ENCODE peak calls at places on chromosome 7, in eight cellular contexts. O, C, M, H, R, P, G and Y are unnamed samples.

GRCh38 chr7:36072620-36073019 is 80.4 kb upstream of the EEPD1 start:
- DNase-seq in M (no peak), G (no peak), C (no peak), O (no peak), H (no peak), R (no peak), P (no peak), Y (no peak)

GRCh38 chr7:104628017-104628416 is 299.6 kb downstream of the LHFPL3 start:
- DNase-seq in P (no peak), O (no peak), H (no peak), R (no peak), M (no peak), G (no peak), C (no peak), Y (no peak)

GRCh38 chr7:154429666-154430404 is 377.6 kb downstream of the DPP6 start:
- DNase-seq in G (no peak), H (no peak), P (no peak), M (no peak), C (no peak), R (no peak), O (no peak), Y (no peak)

GRCh38 chr7:21671859-21672258 is 129.0 kb downstream of the DNAH11 start:
- DNase-seq in M (no peak), G (no peak), R (no peak), H (no peak), O (no peak), P (no peak), C (no peak), Y (no peak)

GRCh38 chr7:22841954-22842353 is 19.3 kb upstream of the TOMM7 start:
- DNase-seq in H (no peak), G (no peak), P (no peak), C (no peak), R (no peak), O (no peak), M (no peak), Y (no peak)

GRCh38 chr7:25720427-25720826 is 431.6 kb upstream of the NFE2L3 start:
- DNase-seq in H (no peak), G (no peak), O (peak), M (peak), P (no peak), R (no peak), C (no peak), Y (peak)

GRCh38 chr7:111521660-111522059 is 40.6 kb downstream of the IMMP2L start:
- DNase-seq in R (no peak), H (no peak), O (no peak), P (no peak), G (no peak), C (no peak), M (no peak), Y (no peak)

GRCh38 chr7:18693401-18693800 is 197.9 kb downstream of the HDAC9 start:
- DNase-seq in G (peak), R (no peak), C (peak), P (no peak), M (no peak), H (no peak), O (peak), Y (peak)

GRCh38 chr7:121558288-121558687 is 162.2 kb upstream of the FAM3C start:
- DNase-seq in H (no peak), P (no peak), M (no peak), R (no peak), G (no peak), C (no peak), O (no peak), Y (no peak)

GRCh38 chr7:107387573-107388219 is 82.2 kb upstream of the GPR22 start:
- DNase-seq in P (no peak), C (peak), R (no peak), H (no peak), G (peak), O (peak), M (no peak), Y (no peak)

GRCh38 chr7:23530355-23530754 is 1.4 kb downstream of the TRA2A start:
- DNase-seq in P (no peak), R (peak), M (peak), O (peak), C (peak), G (peak), H (no peak), Y (peak)

GRCh38 chr7:131555565-131556054 is 818 bp downstream of the PODXL start:
- DNase-seq in G (peak), M (no peak), O (no peak), C (no peak), H (peak), R (peak), P (no peak), Y (no peak)

GRCh38 chr7:26097837-26098668 is 53.9 kb upstream of the NFE2L3 start:
- DNase-seq in O (peak), G (no peak), P (no peak), H (no peak), M (no peak), R (no peak), C (no peak), Y (no peak)

GRCh38 chr7:72265505-72265904 is 146.6 kb downstream of the CALN1 start:
- DNase-seq in C (no peak), M (no peak), P (no peak), G (no peak), R (no peak), H (no peak), O (no peak), Y (no peak)

GRCh38 chr7:132480534-132480933 is 95.7 kb downstream of the PLXNA4 start:
- DNase-seq in C (no peak), O (no peak), G (no peak), M (no peak), P (peak), H (no peak), R (no peak), Y (no peak)

GRCh38 chr7:152887191-152887590 is 127.6 kb downstream of the ACTR3B start:
- DNase-seq in O (no peak), P (no peak), C (no peak), H (no peak), G (no peak), M (no peak), R (no peak), Y (no peak)

GRCh38 chr7:36686499-36686898 is 37.8 kb downstream of the AOAH start:
- DNase-seq in G (peak), C (peak), R (peak), P (no peak), M (no peak), O (peak), H (peak), Y (peak)

GRCh38 chr7:137967143-137968018 is 34.5 kb downstream of the CREB3L2 start:
- DNase-seq in H (no peak), R (no peak), P (no peak), M (no peak), C (peak), G (peak), O (peak), Y (peak)

GRCh38 chr7:149144996-149145850 is 2.0 kb upstream of the ZNF398 start:
- DNase-seq in H (no peak), G (no peak), R (no peak), M (no peak), O (no peak), P (no peak), C (no peak), Y (no peak)

GRCh38 chr7:37912756-37913155 is 3.9 kb downstream of the SFRP4 start:
- DNase-seq in H (no peak), P (no peak), R (no peak), O (peak), G (no peak), M (no peak), C (peak), Y (no peak)